ENCODE peak calls at places on chromosomes 16 and 17, in four cellular contexts. One of them, this sample, is unnamed.

GRCh38 chr16:85627835-85628556 is 14.9 kb downstream of the GSE1 start:
- DNase-seq in right atrium auricular region: no peak
- DNase-seq in NCI-H2081: no peak
- DNase-seq in T-helper 17 cell: no peak
- DNase-seq in this sample: no peak

GRCh38 chr16:89093602-89094251 is at the start of gene ACSF3:
- DNase-seq in NCI-H2081: peak
- DNase-seq in right atrium auricular region: peak
- DNase-seq in T-helper 17 cell: peak
- DNase-seq in this sample: peak

GRCh38 chr17:15382866-15383265 is 41.5 kb upstream of the TEKT3 start:
- DNase-seq in right atrium auricular region: no peak
- DNase-seq in T-helper 17 cell: no peak
- DNase-seq in NCI-H2081: no peak
- DNase-seq in this sample: no peak

GRCh38 chr17:39663688-39664580 is 1.2 kb upstream of the TCAP start:
- DNase-seq in T-helper 17 cell: no peak
- DNase-seq in right atrium auricular region: no peak
- DNase-seq in NCI-H2081: no peak
- DNase-seq in this sample: no peak

GRCh38 chr16:2535644-2536021 is 2.2 kb upstream of the PDPK1 start:
- DNase-seq in NCI-H2081: no peak
- DNase-seq in T-helper 17 cell: no peak
- DNase-seq in right atrium auricular region: no peak
- DNase-seq in this sample: no peak

GRCh38 chr17:74213897-74214386 is 571 bp downstream of the TTYH2 start:
- DNase-seq in NCI-H2081: peak
- DNase-seq in right atrium auricular region: no peak
- DNase-seq in T-helper 17 cell: no peak
- DNase-seq in this sample: no peak

GRCh38 chr17:50280068-50280467 is 5.8 kb downstream of the TMEM92 start:
- DNase-seq in NCI-H2081: no peak
- DNase-seq in right atrium auricular region: no peak
- DNase-seq in T-helper 17 cell: no peak
- DNase-seq in this sample: no peak

GRCh38 chr17:43528988-43529814 is 16.9 kb downstream of the ETV4 start:
- DNase-seq in T-helper 17 cell: no peak
- DNase-seq in NCI-H2081: no peak
- DNase-seq in right atrium auricular region: no peak
- DNase-seq in this sample: no peak

GRCh38 chr16:67015317-67015731 is 13.6 kb upstream of the CBFB start:
- DNase-seq in NCI-H2081: no peak
- DNase-seq in right atrium auricular region: no peak
- DNase-seq in T-helper 17 cell: no peak
- DNase-seq in this sample: no peak

GRCh38 chr16:15451098-15451731 is 16.8 kb downstream of the BMERB1 start:
- DNase-seq in NCI-H2081: no peak
- DNase-seq in right atrium auricular region: no peak
- DNase-seq in T-helper 17 cell: no peak
- DNase-seq in this sample: no peak

GRCh38 chr17:48505788-48506187 is 25.0 kb downstream of the HOXB1 start:
- DNase-seq in right atrium auricular region: no peak
- DNase-seq in T-helper 17 cell: peak
- DNase-seq in NCI-H2081: peak
- DNase-seq in this sample: no peak

GRCh38 chr16:66551362-66551761 is 1.0 kb upstream of the CKLF start:
- DNase-seq in right atrium auricular region: no peak
- DNase-seq in NCI-H2081: no peak
- DNase-seq in T-helper 17 cell: peak
- DNase-seq in this sample: peak

GRCh38 chr16:27197004-27197403 is 6.3 kb upstream of the KDM8 start:
- DNase-seq in NCI-H2081: no peak
- DNase-seq in T-helper 17 cell: no peak
- DNase-seq in right atrium auricular region: no peak
- DNase-seq in this sample: no peak

GRCh38 chr17:67602974-67603373 is 114.8 kb upstream of the NOL11 start:
- DNase-seq in NCI-H2081: peak
- DNase-seq in right atrium auricular region: no peak
- DNase-seq in T-helper 17 cell: no peak
- DNase-seq in this sample: no peak

GRCh38 chr17:75088902-75089417 is 1.2 kb downstream of the SLC16A5 start:
- DNase-seq in T-helper 17 cell: no peak
- DNase-seq in right atrium auricular region: no peak
- DNase-seq in NCI-H2081: no peak
- DNase-seq in this sample: no peak

This sample was measured in activated B cell treated with CpG ODN at 0.5 μM for 24 hours.